ENCODE peak calls at places on chromosomes 16 and 17, in five cellular contexts. X is heart left ventricle, I is heart right ventricle, A is tibial artery, G is cardiac muscle cell. J is an unnamed sample. For H3K9me3 and H3K4me1, the result is how much of the 10 kb centered on the place peaks cover.

GRCh38 chr17:79202476-79202875 is 127.9 kb downstream of the ENGASE start:
- DNase-seq in X (no peak), I (no peak), A (no peak), G (no peak), J (no peak)

GRCh38 chr17:66673668-66674276 is 161.1 kb upstream of the CACNG5 start:
- DNase-seq in X (peak), I (no peak), A (no peak), G (peak), J (no peak)

GRCh38 chr17:77377836-77378235 is 237.1 kb downstream of the SEC14L1 start:
- DNase-seq in X (no peak), I (no peak), A (no peak), G (no peak), J (no peak)

GRCh38 chr16:85332175-85332574 is 219.9 kb upstream of the CIBAR2 start:
- DNase-seq in X (no peak), I (no peak), A (no peak), G (no peak), J (no peak)

GRCh38 chr17:63946440-63947363 is 14.6 kb upstream of the CD79B start:
- DNase-seq in X (peak), I (peak), A (no peak), G (peak), J (peak)

GRCh38 chr17:43217614-43218087 is 6.0 kb downstream of the TMEM106A start:
- DNase-seq in X (peak), I (no peak), A (no peak), G (no peak), J (no peak)

GRCh38 chr17:6641374-6641818 is 536 bp downstream of the TXNDC17 start:
- DNase-seq in X (no peak), I (no peak), A (no peak), G (no peak), J (no peak)

GRCh38 chr16:84054271-84054670 is 11.7 kb upstream of the SLC38A8 start:
- DNase-seq in X (peak), I (no peak), A (peak), G (no peak), J (no peak)

GRCh38 chr17:40304464-40304863 is 4.5 kb upstream of the RARA start:
- DNase-seq in X (no peak), I (no peak), A (no peak), G (no peak), J (no peak)

DNA sequence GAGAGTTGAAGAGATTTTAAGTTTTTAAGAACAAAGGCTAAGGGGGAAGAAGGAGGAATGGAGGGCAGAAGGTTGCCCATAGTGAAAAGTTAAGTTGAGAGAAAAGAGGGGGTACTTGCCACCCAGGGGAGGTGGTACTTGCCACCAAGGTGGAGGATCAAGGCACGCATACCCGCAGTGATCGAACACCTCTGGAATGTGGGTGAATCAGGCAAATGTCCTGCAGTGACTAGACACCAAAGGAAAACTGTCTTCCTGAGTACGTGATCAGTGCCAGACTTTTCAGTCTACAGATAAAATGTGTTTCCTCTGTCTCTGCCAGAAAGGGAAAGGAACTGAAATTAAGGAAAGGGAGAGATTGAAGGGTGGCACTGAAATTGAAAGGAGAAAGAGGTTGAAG is 2285.3 kb downstream of the TP53TG3F start:
- DNase-seq in X (no peak), I (no peak), A (no peak), G (no peak), J (no peak)
- H3K9me3 ChIP-seq in X (under half), I (under half), A (under half), G (under half), J (under half)

DNA sequence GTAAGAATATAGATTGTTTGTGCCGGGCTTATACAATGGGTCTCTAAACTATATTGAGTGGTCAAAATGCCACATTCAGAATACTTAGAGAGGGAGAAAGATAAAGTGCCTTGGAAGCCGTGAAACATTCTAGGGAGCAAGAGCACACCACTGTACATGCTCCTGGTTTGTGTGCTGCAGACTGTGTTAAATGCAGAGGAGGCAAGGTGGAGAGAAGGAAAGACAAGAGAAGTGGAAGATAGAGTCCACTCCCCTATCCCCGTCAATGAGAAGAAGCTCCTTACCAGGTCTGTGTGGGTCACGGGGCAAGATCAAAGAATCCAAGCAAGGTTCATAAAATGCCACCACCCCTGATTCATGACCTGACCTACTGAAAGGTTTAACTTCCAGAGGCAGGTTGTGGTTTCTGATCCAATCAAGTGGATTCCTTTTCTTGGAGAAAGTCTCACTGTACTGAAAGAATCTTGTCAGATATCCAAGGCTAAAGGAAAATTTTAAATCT is 267.1 kb upstream of the TBX2 start:
- DNase-seq in X (no peak), I (no peak), A (no peak), G (no peak), J (no peak)
- H3K4me1 ChIP-seq in X (under half), I (under half), A (under half), G (under half), J (under half)

GRCh38 chr16:4412159-4412558 is 4.2 kb downstream of the CORO7 start:
- DNase-seq in X (no peak), I (no peak), A (no peak), G (no peak), J (no peak)
- H3K27ac ChIP-seq in X (peak), I (peak), A (no peak), G (no peak), J (no peak)

GRCh38 chr16:61105544-61105943 is 930.7 kb downstream of the CDH8 start:
- DNase-seq in X (no peak), I (no peak), A (no peak), G (no peak), J (no peak)
- H3K9me3 ChIP-seq in X (under half), I (under half), A (under half), G (under half), J (under half)

GRCh38 chr16:57537194-57537505 is 779 bp upstream of the CCDC102A start:
- DNase-seq in X (no peak), I (no peak), A (no peak), G (no peak), J (no peak)

GRCh38 chr16:57534881-57535658 is 1.3 kb downstream of the CCDC102A start:
- DNase-seq in X (no peak), I (no peak), A (peak), G (no peak), J (no peak)

GRCh38 chr16:57536306-57537193 is at the start of gene CCDC102A:
- DNase-seq in X (no peak), I (no peak), A (peak), G (peak), J (no peak)

GRCh38 chr16:57534337-57534880 is 2.0 kb downstream of the CCDC102A start:
- DNase-seq in X (no peak), I (no peak), A (no peak), G (no peak), J (no peak)

GRCh38 chr16:57535680-57536305 is 578 bp downstream of the CCDC102A start:
- DNase-seq in X (peak), I (peak), A (peak), G (peak), J (peak)
- H3K4me1 ChIP-seq in X (under half), I (under half), A (under half), G (under half), J (under half)

GRCh38 chr17:7929158-7930029 is at the start of gene KCNAB3:
- DNase-seq in X (peak), I (peak), A (no peak), G (peak), J (peak)
- H3K27ac ChIP-seq in X (no peak), I (no peak), A (no peak), G (no peak), J (no peak)

DNA sequence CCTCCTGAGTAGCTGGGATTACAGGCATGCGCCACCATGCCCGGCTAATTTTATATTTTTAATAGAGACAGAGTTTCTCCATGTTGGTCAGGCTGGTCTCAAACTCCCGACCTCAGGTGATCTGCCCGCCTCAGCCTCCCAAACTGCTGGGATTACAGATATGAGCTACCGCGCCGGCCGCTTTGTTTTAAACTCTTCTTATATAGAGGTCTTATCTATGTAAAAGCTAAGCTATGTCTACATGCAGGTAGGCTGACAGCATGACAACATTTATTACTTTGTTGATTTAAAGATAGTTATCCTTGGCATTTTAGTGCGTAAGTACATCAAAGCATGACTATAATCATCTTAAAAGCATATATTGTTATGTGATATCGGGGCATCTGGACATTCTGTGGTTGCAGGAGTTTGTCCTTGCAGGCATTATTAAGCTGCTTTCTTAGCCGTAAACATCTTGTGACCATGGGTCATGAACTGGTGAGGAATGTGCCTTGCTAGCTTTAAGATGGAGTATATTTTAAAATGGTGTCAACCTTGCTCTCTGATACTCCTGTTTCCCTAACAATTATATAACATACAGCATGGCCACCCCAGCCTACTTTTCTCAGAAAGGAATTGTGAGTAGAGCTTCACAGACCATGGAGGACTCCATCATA is 45.8 kb upstream of the TAOK1 start:
- DNase-seq in X (no peak), I (no peak), A (no peak), G (no peak), J (no peak)
- H3K9me3 ChIP-seq in X (under half), I (under half), A (under half), G (under half), J (under half)

DNA sequence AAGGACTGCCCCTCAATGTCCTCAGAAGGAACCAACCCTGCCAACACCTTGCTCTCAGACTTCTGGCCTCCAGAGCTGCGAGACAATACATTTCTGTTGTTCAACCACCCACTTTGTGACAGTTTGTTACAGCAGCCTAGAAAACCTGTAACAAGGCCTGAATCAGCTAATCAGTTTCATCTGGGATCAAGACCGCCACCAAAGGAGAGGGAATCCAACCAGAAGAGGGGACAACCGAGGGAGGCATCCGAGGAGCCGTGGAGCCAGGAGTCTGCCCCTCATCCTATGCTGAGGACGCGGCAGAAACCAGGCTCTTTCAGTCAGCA is 26.9 kb downstream of the FA2H start:
- DNase-seq in X (no peak), I (no peak), A (no peak), G (no peak), J (no peak)
- H3K4me1 ChIP-seq in X (under half), I (under half), A (under half), G (under half), J (under half)

DNA sequence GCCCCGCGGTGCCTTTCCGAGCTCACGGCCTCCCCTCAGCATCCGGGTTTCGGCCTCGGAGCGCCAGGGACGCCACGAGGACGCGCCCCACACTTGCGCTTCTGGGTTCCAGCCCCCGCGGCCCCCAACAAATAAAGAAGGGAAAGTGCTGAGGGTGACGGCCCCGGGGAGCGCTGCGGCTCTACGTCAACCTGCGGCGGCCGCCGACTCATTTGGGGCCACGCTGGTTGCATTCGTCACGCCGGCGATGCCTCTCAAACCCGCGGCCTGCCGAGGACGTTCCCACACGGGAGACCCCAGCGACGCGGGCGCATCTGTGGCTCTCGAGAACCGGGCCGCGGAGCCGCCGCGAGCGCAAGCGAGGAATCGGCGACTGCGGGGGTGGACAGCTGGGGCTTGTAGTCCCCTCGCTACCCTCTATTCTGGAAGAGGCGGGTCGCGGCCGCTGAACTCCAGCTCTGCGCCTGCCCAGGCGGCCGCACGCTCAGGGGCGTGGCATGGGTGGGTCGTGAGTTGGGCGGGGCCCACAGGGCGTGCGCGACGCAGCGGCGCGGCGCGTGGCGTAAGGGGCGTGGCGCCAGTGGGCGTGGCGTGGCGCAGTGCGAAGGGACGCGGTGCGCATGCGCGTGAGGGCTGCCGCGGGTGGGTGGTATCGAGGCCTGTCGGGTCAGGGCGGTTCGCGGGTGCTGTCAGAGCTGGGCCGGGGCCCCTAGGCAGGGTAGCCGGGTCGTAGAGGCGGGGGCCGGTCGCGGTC is at the start of gene AMZ2:
- DNase-seq in X (peak), I (peak), A (peak), G (peak), J (peak)
- H3K27ac ChIP-seq in X (peak), I (peak), A (peak), G (peak), J (peak)

GRCh38 chr16:35142147-35142808 is 1682.9 kb downstream of the TP53TG3F start:
- DNase-seq in X (no peak), I (no peak), A (peak), G (no peak), J (no peak)
- H3K9me3 ChIP-seq in X (under half), I (under half), A (under half), G (under half), J (under half)

J was measured in right cardiac atrium.